ENCODE peak calls at places on chromosomes 1 and 21, in seven cellular contexts. Z, C, R, F, T, W and L are unnamed samples.
A peak's percentile ranks its signal among the peaks of the same experiment; 100 is the strongest.

GRCh38 chr1:25022361-25023189 is 92.5 kb upstream of the RUNX3 start:
- DNase-seq in Z (peak; percentile 74), C (no peak), R (peak; percentile 88), F (peak; percentile 78), T (peak; percentile 83), W (peak; percentile 97), L (peak; percentile 86)

GRCh38 chr1:33094971-33095604 is 14.1 kb downstream of the AZIN2 start:
- DNase-seq in Z (peak; percentile 70), C (peak; percentile 93), R (peak; percentile 70), F (no peak), T (peak; percentile 74), W (no peak), L (no peak)

GRCh38 chr21:41171210-41171609 is 3.2 kb downstream of the BACE2 start:
- DNase-seq in Z (peak; percentile 87), C (no peak), R (peak; percentile 43), F (no peak), T (peak; percentile 73), W (no peak), L (peak; percentile 54)

GRCh38 chr21:14850394-14850793 is 214.4 kb downstream of the NRIP1 start:
- DNase-seq in Z (no peak), C (no peak), R (no peak), F (no peak), T (no peak), W (no peak), L (no peak)

GRCh38 chr21:18760247-18760646 is 356.7 kb upstream of the TMPRSS15 start:
- DNase-seq in Z (no peak), C (no peak), R (no peak), F (no peak), T (no peak), W (no peak), L (no peak)

GRCh38 chr1:21239181-21239580 is 51.1 kb downstream of the ECE1 start:
- DNase-seq in Z (no peak), C (no peak), R (no peak), F (no peak), T (no peak), W (no peak), L (no peak)

GRCh38 chr1:20660363-20661234 is 570 bp downstream of the DDOST start:
- DNase-seq in Z (no peak), C (no peak), R (no peak), F (no peak), T (no peak), W (no peak), L (no peak)

GRCh38 chr1:184419734-184420161 is 32.9 kb downstream of the C1orf21 start:
- DNase-seq in Z (no peak), C (no peak), R (no peak), F (no peak), T (no peak), W (no peak), L (no peak)

GRCh38 chr1:223748405-223748772 is 36.0 kb downstream of the CAPN2 start:
- DNase-seq in Z (no peak), C (no peak), R (peak; percentile 28), F (no peak), T (no peak), W (no peak), L (no peak)

GRCh38 chr21:33403786-33404571 is 766 bp downstream of the IFNGR2 start:
- DNase-seq in Z (peak; percentile 62), C (peak; percentile 77), R (peak; percentile 66), F (peak; percentile 84), T (peak; percentile 83), W (no peak), L (peak; percentile 94)

GRCh38 chr1:246647513-246647912 is 76.7 kb upstream of the SCCPDH start:
- DNase-seq in Z (no peak), C (no peak), R (no peak), F (no peak), T (no peak), W (no peak), L (no peak)

GRCh38 chr1:76299036-76299435 is 224.5 kb downstream of the ST6GALNAC3 start:
- DNase-seq in Z (no peak), C (no peak), R (no peak), F (no peak), T (no peak), W (no peak), L (no peak)

GRCh38 chr1:58570817-58571216 is 6.2 kb downstream of the TACSTD2 start:
- DNase-seq in Z (no peak), C (peak; percentile 11), R (no peak), F (no peak), T (no peak), W (no peak), L (no peak)

GRCh38 chr1:23556661-23557470 is 2.4 kb downstream of the ID3 start:
- DNase-seq in Z (no peak), C (no peak), R (peak; percentile 64), F (no peak), T (no peak), W (no peak), L (no peak)

DNA sequence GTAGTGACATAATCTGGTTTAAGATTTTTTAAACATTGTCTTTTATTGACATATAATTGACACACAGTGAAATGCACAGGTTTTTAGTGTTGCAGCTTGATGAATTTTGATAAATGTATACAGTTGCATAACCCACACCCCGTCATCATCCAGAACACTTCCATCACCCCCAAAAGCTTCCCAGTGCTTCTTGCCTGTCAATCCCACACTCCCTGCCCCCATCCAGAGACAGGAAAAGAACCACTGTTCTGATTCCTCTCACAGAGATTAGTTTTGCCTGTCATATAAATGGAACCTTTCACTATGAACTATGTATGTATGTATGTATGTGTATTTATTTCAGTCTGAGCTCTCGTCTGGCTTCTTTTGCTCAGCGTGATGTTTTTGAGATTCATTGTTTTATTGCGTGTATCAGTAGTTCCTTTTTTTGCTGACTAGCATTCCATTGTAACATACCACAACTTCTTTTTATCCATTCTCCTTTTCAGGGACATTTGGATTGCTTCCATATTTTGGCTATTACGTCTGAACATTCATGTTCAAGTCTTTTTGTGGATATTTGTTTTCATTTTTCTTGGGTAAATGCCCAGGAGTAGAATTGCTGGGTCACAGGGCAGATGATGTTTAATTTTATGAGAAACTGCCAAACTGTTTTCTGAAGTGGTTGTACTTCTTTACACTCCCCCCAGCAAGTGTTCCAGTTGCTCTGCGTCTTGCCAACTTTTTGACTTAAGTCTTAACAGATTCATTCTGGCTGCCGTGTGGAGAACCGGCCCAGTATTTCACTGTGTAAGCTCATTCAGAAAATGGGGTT is 8.7 kb downstream of the UBIAD1 start:
- DNase-seq in Z (no peak), C (no peak), R (no peak), F (no peak), T (peak; percentile 85), W (no peak), L (no peak)
- TF ChIP-seq EP300 in Z (no peak), C (no peak), R (no peak), F (no peak), T (no peak), W (no peak), L (no peak)

GRCh38 chr1:179754031-179754624 is 11.0 kb downstream of the FAM163A start:
- DNase-seq in Z (no peak), C (no peak), R (no peak), F (no peak), T (no peak), W (no peak), L (no peak)
- TF ChIP-seq CTCF in Z (no peak), C (no peak), R (no peak), F (no peak), T (no peak), W (no peak), L (no peak)

GRCh38 chr21:46600978-46601377 is 3.9 kb downstream of the S100B start:
- DNase-seq in Z (no peak), C (no peak), R (no peak), F (peak; percentile 35), T (no peak), W (no peak), L (no peak)

GRCh38 chr21:46597896-46598343 is 7.0 kb downstream of the S100B start:
- DNase-seq in Z (no peak), C (no peak), R (no peak), F (peak; percentile 51), T (no peak), W (no peak), L (no peak)

GRCh38 chr21:46598563-46599250 is 6.2 kb downstream of the S100B start:
- DNase-seq in Z (no peak), C (no peak), R (no peak), F (peak; percentile 56), T (no peak), W (no peak), L (no peak)

GRCh38 chr21:46600305-46600704 is 4.6 kb downstream of the S100B start:
- DNase-seq in Z (no peak), C (no peak), R (no peak), F (no peak), T (no peak), W (no peak), L (no peak)

GRCh38 chr21:46599251-46599572 is 5.7 kb downstream of the S100B start:
- DNase-seq in Z (no peak), C (no peak), R (no peak), F (no peak), T (no peak), W (no peak), L (no peak)
- TF ChIP-seq POLR2AphosphoS5 in Z (no peak), C (no peak), R (peak; percentile 20), F (no peak), T (peak; percentile 51), W (no peak), L (no peak)

DNA sequence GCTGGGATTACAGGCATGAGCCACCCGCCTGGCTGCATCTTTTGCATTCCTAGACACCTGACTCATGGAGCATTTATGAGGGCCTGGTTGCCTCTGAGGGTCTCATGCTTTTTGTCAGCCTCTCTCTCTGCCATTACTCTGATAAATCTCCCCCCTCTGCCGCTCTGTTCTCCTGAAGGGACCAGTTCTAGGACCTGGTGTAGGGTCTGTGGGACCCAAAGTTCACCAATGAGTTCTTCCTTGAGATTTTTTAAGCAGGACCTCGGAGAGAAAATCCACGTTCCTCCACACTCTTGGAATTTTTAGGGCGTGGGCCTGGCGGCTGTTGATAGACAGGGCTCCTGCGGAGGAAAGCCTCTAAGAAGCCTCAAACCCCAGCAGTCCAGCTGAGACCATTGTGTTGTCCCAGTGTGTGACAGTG is 91.9 kb upstream of the ERRFI1 start:
- DNase-seq in Z (no peak), C (no peak), R (no peak), F (no peak), T (no peak), W (no peak), L (no peak)
- TF ChIP-seq EP300 in Z (no peak), C (no peak), R (no peak), F (no peak), T (no peak), W (no peak), L (no peak)

DNA sequence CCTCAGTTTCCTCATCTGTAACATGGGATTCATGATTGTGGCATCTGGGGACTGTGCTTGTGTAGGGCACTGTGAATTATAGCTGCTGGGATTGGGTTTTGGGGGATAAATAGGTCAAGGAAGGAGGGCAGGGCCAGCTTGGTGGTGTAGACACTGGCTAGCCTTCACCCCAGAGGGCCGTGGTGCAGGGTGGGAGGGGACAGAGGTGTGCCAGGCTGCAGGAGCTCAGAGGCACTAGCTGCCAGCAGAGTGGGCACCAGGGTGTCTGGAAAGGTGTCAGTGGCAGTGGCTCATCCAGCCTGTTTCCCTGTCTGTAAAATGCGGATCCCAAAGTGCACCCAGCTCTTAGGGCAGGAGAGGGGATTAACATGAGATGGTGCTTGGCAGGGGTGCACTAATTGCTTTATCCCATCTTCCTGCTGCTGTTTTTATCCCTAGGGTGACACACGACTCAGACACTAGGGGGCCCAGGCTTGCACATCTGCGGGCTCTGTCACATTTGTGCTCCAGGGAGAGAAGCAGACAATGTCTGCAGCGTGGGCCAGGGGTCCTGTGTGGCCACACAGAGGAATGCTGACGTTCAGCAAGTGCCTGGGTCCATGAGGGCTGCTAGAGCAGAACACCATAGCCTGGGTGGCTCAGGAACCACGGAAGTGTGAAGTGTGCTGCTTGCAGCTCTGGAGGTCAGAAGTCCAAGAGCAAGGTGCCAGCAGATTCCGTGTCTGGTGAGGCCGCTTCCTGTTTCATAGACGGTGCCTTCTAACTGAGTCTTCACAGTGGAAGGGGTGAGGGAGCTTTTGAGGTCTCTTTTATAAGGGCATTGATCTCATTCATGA is 19.3 kb downstream of the OBSCN start:
- DNase-seq in Z (no peak), C (peak; percentile 32), R (peak; percentile 57), F (no peak), T (no peak), W (no peak), L (peak; percentile 24)
- TF ChIP-seq CTCF in Z (no peak), C (peak; percentile 8), R (peak; percentile 30), F (no peak), T (no peak), W (no peak), L (no peak)